ENCODE peak calls at places on chromosomes 1 and 21, in nine cellular contexts. One of them, this sample, is unnamed.

GRCh38 chr1:112783059-112783458 is 67.9 kb upstream of the PPM1J start:
- DNase-seq in activated naive CD8-positive, alpha-beta T cell treated with anti-CD3 and anti-CD28 coated beads, Interleukin-2, amount 50 U/mL, for 24 hours: no peak
- DNase-seq in left cardiac atrium: no peak
- DNase-seq in fibroblast of lung: no peak
- DNase-seq in uterus: no peak
- DNase-seq in amniotic stem cell: no peak
- DNase-seq in colonic mucosa: no peak
- DNase-seq in left lung: no peak
- DNase-seq in IMR-90: no peak
- DNase-seq in this sample: no peak

GRCh38 chr21:28215214-28215954 is 777.3 kb downstream of the LTN1 start:
- DNase-seq in colonic mucosa: no peak
- DNase-seq in left cardiac atrium: peak; percentile 36
- DNase-seq in amniotic stem cell: peak; percentile 76
- DNase-seq in left lung: no peak
- DNase-seq in activated naive CD8-positive, alpha-beta T cell treated with anti-CD3 and anti-CD28 coated beads, Interleukin-2, amount 50 U/mL, for 24 hours: no peak
- DNase-seq in uterus: peak; percentile 44
- DNase-seq in fibroblast of lung: peak; percentile 53
- DNase-seq in IMR-90: peak; percentile 69
- DNase-seq in this sample: no peak

GRCh38 chr21:35257413-35257812 is 208.3 kb upstream of the RUNX1 start:
- DNase-seq in uterus: peak; percentile 32
- DNase-seq in amniotic stem cell: peak; percentile 82
- DNase-seq in fibroblast of lung: peak; percentile 95
- DNase-seq in left cardiac atrium: peak; percentile 77
- DNase-seq in left lung: peak; percentile 53
- DNase-seq in IMR-90: peak; percentile 96
- DNase-seq in activated naive CD8-positive, alpha-beta T cell treated with anti-CD3 and anti-CD28 coated beads, Interleukin-2, amount 50 U/mL, for 24 hours: no peak
- DNase-seq in colonic mucosa: peak; percentile 51
- DNase-seq in this sample: no peak

GRCh38 chr1:164588388-164589341 is 29.7 kb downstream of the PBX1 start:
- DNase-seq in fibroblast of lung: peak; percentile 88
- DNase-seq in left cardiac atrium: peak; percentile 79
- DNase-seq in colonic mucosa: peak; percentile 50
- DNase-seq in uterus: peak; percentile 88
- DNase-seq in activated naive CD8-positive, alpha-beta T cell treated with anti-CD3 and anti-CD28 coated beads, Interleukin-2, amount 50 U/mL, for 24 hours: no peak
- DNase-seq in IMR-90: peak; percentile 77
- DNase-seq in amniotic stem cell: no peak
- DNase-seq in left lung: peak; percentile 75
- DNase-seq in this sample: no peak

GRCh38 chr1:224488806-224489584 is 54.4 kb upstream of the WDR26 start:
- DNase-seq in activated naive CD8-positive, alpha-beta T cell treated with anti-CD3 and anti-CD28 coated beads, Interleukin-2, amount 50 U/mL, for 24 hours: no peak
- DNase-seq in IMR-90: peak; percentile 71
- DNase-seq in colonic mucosa: no peak
- DNase-seq in amniotic stem cell: no peak
- DNase-seq in uterus: no peak
- DNase-seq in fibroblast of lung: peak; percentile 48
- DNase-seq in left cardiac atrium: no peak
- DNase-seq in left lung: no peak
- DNase-seq in this sample: no peak

GRCh38 chr1:2259668-2260392 is 31.7 kb downstream of the SKI start:
- DNase-seq in uterus: no peak
- DNase-seq in activated naive CD8-positive, alpha-beta T cell treated with anti-CD3 and anti-CD28 coated beads, Interleukin-2, amount 50 U/mL, for 24 hours: no peak
- DNase-seq in left cardiac atrium: no peak
- DNase-seq in left lung: no peak
- DNase-seq in amniotic stem cell: no peak
- DNase-seq in IMR-90: no peak
- DNase-seq in fibroblast of lung: no peak
- DNase-seq in colonic mucosa: no peak
- DNase-seq in this sample: no peak

GRCh38 chr1:175072131-175072941 is 4.7 kb downstream of the TNN start:
- DNase-seq in colonic mucosa: no peak
- DNase-seq in amniotic stem cell: peak; percentile 46
- DNase-seq in fibroblast of lung: peak; percentile 90
- DNase-seq in left lung: peak; percentile 62
- DNase-seq in IMR-90: peak; percentile 74
- DNase-seq in activated naive CD8-positive, alpha-beta T cell treated with anti-CD3 and anti-CD28 coated beads, Interleukin-2, amount 50 U/mL, for 24 hours: peak; percentile 28
- DNase-seq in left cardiac atrium: peak; percentile 32
- DNase-seq in uterus: peak; percentile 62
- DNase-seq in this sample: no peak

GRCh38 chr1:243268284-243268653 is 12.4 kb downstream of the SDCCAG8 start:
- DNase-seq in amniotic stem cell: peak; percentile 52
- DNase-seq in fibroblast of lung: peak; percentile 98
- DNase-seq in colonic mucosa: no peak
- DNase-seq in activated naive CD8-positive, alpha-beta T cell treated with anti-CD3 and anti-CD28 coated beads, Interleukin-2, amount 50 U/mL, for 24 hours: no peak
- DNase-seq in left cardiac atrium: no peak
- DNase-seq in IMR-90: peak; percentile 96
- DNase-seq in left lung: no peak
- DNase-seq in uterus: no peak
- DNase-seq in this sample: no peak

GRCh38 chr1:177278626-177279390 is 108.0 kb downstream of the BRINP2 start:
- DNase-seq in left lung: no peak
- DNase-seq in uterus: no peak
- DNase-seq in left cardiac atrium: no peak
- DNase-seq in activated naive CD8-positive, alpha-beta T cell treated with anti-CD3 and anti-CD28 coated beads, Interleukin-2, amount 50 U/mL, for 24 hours: no peak
- DNase-seq in IMR-90: peak; percentile 45
- DNase-seq in fibroblast of lung: peak; percentile 70
- DNase-seq in colonic mucosa: no peak
- DNase-seq in amniotic stem cell: no peak
- DNase-seq in this sample: no peak

This sample was measured in OCI-LY7.